ENCODE peak calls at places on chromosome 9, in seven cellular contexts. Q is amygdala; O is RPMI7951; L is stimulated activated naive CD4-positive, alpha-beta T cell; H is naive thymus-derived CD8-positive, alpha-beta T cell; C is RWPE2; T is progenitor cell of endocrine pancreas. G is an unnamed sample.

GRCh38 chr9:88280816-88281382 is 107.3 kb upstream of the SPIN1 start:
- DNase-seq in Q (no peak), C (no peak), O (peak; percentile 54), T (no peak), L (no peak), H (no peak), G (no peak)

GRCh38 chr9:69178583-69179011 is 4.5 kb downstream of the TJP2 start:
- DNase-seq in T (no peak), O (peak; percentile 53), Q (no peak), L (no peak), C (no peak), H (no peak), G (no peak)

GRCh38 chr9:74598874-74599273 is 101.7 kb downstream of the RORB start:
- DNase-seq in C (no peak), O (no peak), Q (no peak), T (no peak), H (no peak), L (no peak), G (no peak)

GRCh38 chr9:34809504-34810186 is 99.7 kb upstream of the CCL21 start:
- DNase-seq in Q (no peak), O (no peak), T (peak; percentile 23), C (peak; percentile 47), L (no peak), H (no peak), G (no peak)

GRCh38 chr9:129258124-129258822 is 80.2 kb upstream of the IER5L start:
- DNase-seq in Q (peak; percentile 81), L (peak; percentile 86), H (peak; percentile 91), T (peak; percentile 83), O (peak; percentile 80), C (peak; percentile 93), G (peak; percentile 85)

GRCh38 chr9:76458903-76459690 is at the start of gene GCNT1:
- DNase-seq in Q (peak; percentile 4), O (peak; percentile 73), H (peak; percentile 85), C (peak; percentile 89), T (peak; percentile 93), L (peak; percentile 85), G (peak; percentile 82)

GRCh38 chr9:134752476-134752875 is 110.9 kb downstream of the COL5A1 start:
- DNase-seq in O (no peak), C (no peak), H (no peak), T (no peak), L (no peak), Q (no peak), G (no peak)

GRCh38 chr9:129145841-129146292 is 32.2 kb downstream of the IER5L start:
- DNase-seq in H (no peak), T (no peak), L (no peak), O (peak; percentile 17), Q (no peak), C (no peak), G (no peak)

GRCh38 chr9:14243514-14244042 is 70.4 kb downstream of the NFIB start:
- DNase-seq in O (no peak), H (no peak), T (no peak), C (no peak), Q (no peak), L (no peak), G (no peak)

GRCh38 chr9:126902160-126902559 is 12.4 kb upstream of the RALGPS1 start:
- DNase-seq in Q (no peak), O (no peak), H (no peak), C (no peak), L (no peak), T (no peak), G (no peak)

GRCh38 chr9:128124451-128124850 is 3.1 kb downstream of the PTGES2 start:
- DNase-seq in T (no peak), C (peak; percentile 24), O (no peak), L (no peak), H (no peak), Q (no peak), G (no peak)

GRCh38 chr9:4371108-4371507 is 71.2 kb upstream of the GLIS3 start:
- DNase-seq in H (no peak), T (no peak), O (peak; percentile 90), Q (no peak), C (peak; percentile 68), L (no peak), G (no peak)

GRCh38 chr9:17744786-17745185 is 165.9 kb downstream of the SH3GL2 start:
- DNase-seq in C (no peak), Q (no peak), O (no peak), H (no peak), L (no peak), T (peak; percentile 26), G (no peak)

GRCh38 chr9:96047741-96048115 is 172.2 kb downstream of the ERCC6L2 start:
- DNase-seq in C (no peak), T (no peak), Q (no peak), O (no peak), L (no peak), H (no peak), G (no peak)